ENCODE peak calls at places on chromosomes 5 and 9, in six cellular contexts. N, R, K, S, V and P are unnamed samples.

GRCh38 chr9:91035825-91036208 is 234.2 kb downstream of the SYK start:
- DNase-seq in R (no peak), V (no peak), K (no peak), S (no peak), N (no peak), P (no peak)

GRCh38 chr9:123724211-123724831 is 205.6 kb downstream of the DENND1A start:
- DNase-seq in N (no peak), S (peak; percentile 49), V (no peak), R (no peak), K (no peak), P (no peak)

GRCh38 chr5:14534773-14535172 is 46.8 kb upstream of the OTULINL start:
- DNase-seq in V (no peak), R (no peak), N (no peak), K (no peak), S (peak; percentile 22), P (no peak)

GRCh38 chr5:116814656-116815055 is 240.0 kb upstream of the SEMA6A start:
- DNase-seq in S (peak; percentile 30), V (no peak), K (no peak), N (no peak), R (no peak), P (no peak)

GRCh38 chr5:161507591-161507990 is 38.9 kb downstream of the GABRB2 start:
- DNase-seq in S (no peak), V (no peak), R (no peak), N (no peak), K (no peak), P (no peak)

GRCh38 chr9:3285365-3286161 is 240.2 kb downstream of the RFX3 start:
- DNase-seq in V (no peak), R (no peak), S (no peak), N (no peak), K (no peak), P (no peak)

GRCh38 chr5:150394103-150394502 is 18.6 kb downstream of the CD74 start:
- DNase-seq in N (no peak), R (no peak), K (no peak), S (no peak), V (no peak), P (no peak)

GRCh38 chr5:149358294-149358651 is 427 bp downstream of the PCYOX1L start:
- DNase-seq in K (peak; percentile 36), S (no peak), R (no peak), V (no peak), N (peak; percentile 68), P (peak; percentile 64)

GRCh38 chr5:158013939-158014338 is 155.0 kb upstream of the CLINT1 start:
- DNase-seq in N (peak; percentile 32), V (no peak), R (no peak), S (peak; percentile 89), K (no peak), P (no peak)

GRCh38 chr9:96450613-96451544 is 910 bp downstream of the HABP4 start:
- DNase-seq in K (peak; percentile 74), N (peak; percentile 56), R (no peak), V (no peak), S (peak; percentile 37), P (peak; percentile 24)

GRCh38 chr5:171493646-171494393 is 74.4 kb downstream of the FGF18 start:
- DNase-seq in N (no peak), K (no peak), S (no peak), V (no peak), R (no peak), P (no peak)

GRCh38 chr5:171495122-171495700 is 75.8 kb downstream of the FGF18 start:
- DNase-seq in S (peak; percentile 63), K (no peak), R (no peak), V (no peak), N (no peak), P (no peak)

GRCh38 chr5:171492781-171493180 is 73.3 kb downstream of the FGF18 start:
- DNase-seq in V (no peak), N (no peak), K (no peak), R (no peak), S (peak; percentile 74), P (no peak)

GRCh38 chr5:171496431-171496830 is 77.0 kb downstream of the FGF18 start:
- DNase-seq in V (no peak), R (no peak), K (no peak), S (no peak), N (no peak), P (no peak)

DNA sequence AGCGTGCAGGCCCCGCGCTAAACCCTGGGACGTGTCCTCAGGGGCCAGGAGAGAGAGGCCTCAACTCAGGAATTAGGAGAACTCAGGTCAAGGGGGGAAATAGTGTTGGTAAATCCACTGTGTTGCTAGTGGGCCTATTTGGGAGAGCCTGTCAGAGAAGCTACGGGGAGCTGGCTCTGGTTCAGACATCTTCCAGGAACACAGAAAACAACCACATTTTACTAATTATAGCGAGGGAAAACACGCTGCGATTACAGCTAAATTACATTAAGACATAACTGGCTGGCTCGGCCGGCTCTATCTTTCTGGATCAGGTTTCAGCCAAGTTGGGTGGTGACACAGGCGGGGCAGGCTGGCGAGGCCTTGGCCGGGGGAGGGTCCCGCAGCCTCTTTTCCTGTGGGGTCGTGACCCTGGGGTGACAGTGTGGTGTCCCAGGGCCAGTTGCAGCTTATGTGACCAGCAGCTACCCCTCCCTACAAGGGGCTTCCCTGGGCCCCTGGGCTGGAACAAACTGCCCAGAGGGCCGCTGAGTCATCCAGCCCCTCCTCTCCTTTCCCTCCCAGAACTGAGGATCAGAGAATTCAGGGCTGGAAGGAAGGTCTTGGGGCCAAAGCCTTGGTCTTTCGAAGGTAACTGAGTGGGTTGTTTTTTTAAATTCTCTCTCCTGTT is 75.1 kb downstream of the FGF18 start:
- DNase-seq in V (no peak), R (peak; percentile 67), K (no peak), S (peak; percentile 89), N (peak; percentile 76), P (no peak)
- H3K27ac ChIP-seq in V (no peak overlapping the region), R (peak overlapping the region; percentile 41), K (no peak overlapping the region), S (no peak overlapping the region), N (peak overlapping the region; percentile 64), P (no peak overlapping the region)

GRCh38 chr5:136033244-136033643 is 4.5 kb downstream of the TGFBI start:
- DNase-seq in N (no peak), V (no peak), R (no peak), S (no peak), K (no peak), P (no peak)
- H3K27ac ChIP-seq in N (no peak overlapping the region), V (no peak overlapping the region), R (no peak overlapping the region), S (no peak overlapping the region), K (no peak overlapping the region), P (no peak overlapping the region)

GRCh38 chr9:134363450-134363849 is 37.2 kb downstream of the RXRA start:
- DNase-seq in V (no peak), N (no peak), S (no peak), R (no peak), K (no peak), P (no peak)

GRCh38 chr9:134365791-134366222 is 39.6 kb downstream of the RXRA start:
- DNase-seq in S (peak; percentile 33), V (no peak), K (no peak), N (peak; percentile 75), R (peak; percentile 17), P (no peak)

GRCh38 chr9:134364391-134365114 is 38.3 kb downstream of the RXRA start:
- DNase-seq in R (no peak), K (no peak), N (no peak), S (no peak), V (no peak), P (no peak)

GRCh38 chr9:134366223-134367031 is 40.2 kb downstream of the RXRA start:
- DNase-seq in V (no peak), R (no peak), N (peak; percentile 89), S (no peak), K (no peak), P (peak; percentile 42)

DNA sequence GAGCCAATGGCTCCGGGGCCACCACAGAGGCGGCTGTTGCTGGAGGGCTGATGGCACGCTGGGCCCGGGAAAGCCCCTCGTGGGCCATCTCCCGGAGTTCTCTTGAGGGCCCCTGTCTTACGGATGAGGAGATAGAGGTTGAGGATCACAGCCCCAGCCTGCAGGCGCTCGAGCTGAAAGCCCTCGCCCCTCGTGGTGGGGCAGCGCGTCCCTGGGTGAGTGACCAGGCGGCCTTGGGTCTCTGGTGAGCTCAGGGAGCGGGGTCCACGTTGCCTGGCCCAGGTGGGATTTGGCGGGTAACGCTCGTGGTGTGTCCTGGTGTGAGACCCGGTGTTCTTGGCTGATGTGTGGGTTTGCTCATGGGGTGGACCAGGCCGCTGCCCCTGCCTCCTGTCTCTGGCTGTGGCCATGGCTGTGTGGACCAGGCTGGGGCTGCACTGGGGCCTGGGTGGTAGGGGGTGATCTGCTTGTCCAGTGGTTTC is 38.9 kb downstream of the RXRA start:
- DNase-seq in K (no peak), N (no peak), V (no peak), S (no peak), R (no peak), P (no peak)
- H3K27ac ChIP-seq in K (no peak overlapping the region), N (peak overlapping the region; percentile 71), V (no peak overlapping the region), S (no peak overlapping the region), R (no peak overlapping the region), P (peak overlapping the region; percentile 71)

GRCh38 chr9:95110956-95111525 is 206.5 kb downstream of the FANCC start:
- DNase-seq in R (no peak), K (no peak), S (no peak), N (peak; percentile 13), V (no peak), P (no peak)
- H3K27ac ChIP-seq in R (no peak overlapping the region), K (no peak overlapping the region), S (no peak overlapping the region), N (no peak overlapping the region), V (no peak overlapping the region), P (no peak overlapping the region)